ENCODE peak calls at places on chromosomes 7 and 10, in eight cellular contexts. S is T follicular helper cell, Y is Ammon's horn, O is HTR-8/SVneo, G is sigmoid colon, B is H9, X is NCI-H460, Z is dorsolateral prefrontal cortex. F is an unnamed sample.

GRCh38 chr7:18420758-18421157 is 74.8 kb upstream of the HDAC9 start:
- DNase-seq in Z (no peak), G (no peak), X (no peak), Y (no peak), O (no peak), S (no peak), B (no peak), F (no peak)

GRCh38 chr7:124688991-124689390 is 76.6 kb downstream of the GPR37 start:
- DNase-seq in O (no peak), Z (no peak), X (no peak), B (no peak), G (no peak), Y (no peak), S (no peak), F (no peak)

GRCh38 chr7:55436457-55436856 is 71.3 kb downstream of the LANCL2 start:
- DNase-seq in Y (no peak), S (no peak), O (no peak), Z (no peak), B (no peak), X (no peak), G (no peak), F (no peak)

GRCh38 chr10:69009360-69009759 is 20.8 kb downstream of the KIFBP start:
- DNase-seq in Z (no peak), B (no peak), O (no peak), S (no peak), G (no peak), Y (no peak), X (no peak), F (no peak)

GRCh38 chr10:93753621-93754250 is 4.0 kb upstream of the LGI1 start:
- DNase-seq in Y (no peak), O (no peak), Z (no peak), S (no peak), X (no peak), G (no peak), B (no peak), F (no peak)

GRCh38 chr7:128136215-128136597 is 104.9 kb upstream of the LEP start:
- DNase-seq in S (no peak), X (no peak), Z (no peak), Y (peak; percentile 8), G (no peak), B (peak; percentile 72), O (no peak), F (no peak)

GRCh38 chr7:106419455-106420182 is 134.8 kb upstream of the NAMPT start:
- DNase-seq in S (no peak), Y (no peak), G (no peak), O (no peak), Z (no peak), B (no peak), X (no peak), F (no peak)

GRCh38 chr10:43102063-43102828 is 25.4 kb downstream of the RET start:
- DNase-seq in X (no peak), B (no peak), O (no peak), G (no peak), Y (no peak), S (no peak), Z (no peak), F (no peak)

GRCh38 chr7:121436688-121437087 is 40.6 kb upstream of the FAM3C start:
- DNase-seq in Y (no peak), S (no peak), X (no peak), Z (no peak), B (peak; percentile 81), O (no peak), G (no peak), F (no peak)

GRCh38 chr7:105741993-105742392 is 134.4 kb downstream of the ATXN7L1 start:
- DNase-seq in Y (no peak), S (no peak), X (no peak), O (no peak), G (no peak), Z (no peak), B (no peak), F (no peak)

GRCh38 chr7:87110778-87111177 is 41.5 kb upstream of the DMTF1 start:
- DNase-seq in Z (no peak), Y (no peak), S (no peak), X (peak; percentile 7), O (no peak), G (no peak), B (no peak), F (no peak)

GRCh38 chr10:34505338-34505737 is 309.8 kb downstream of the PARD3 start:
- DNase-seq in Y (no peak), Z (no peak), X (no peak), B (no peak), O (no peak), S (no peak), G (no peak), F (no peak)

GRCh38 chr10:31419394-31420063 is 100.5 kb downstream of the ZEB1 start:
- DNase-seq in B (no peak), S (no peak), Y (peak; percentile 29), G (no peak), O (no peak), Z (no peak), X (no peak), F (no peak)

GRCh38 chr10:86663046-86663345 is 5.3 kb upstream of the LDB3 start:
- DNase-seq in B (peak; percentile 60), Z (no peak), S (no peak), Y (no peak), X (no peak), G (no peak), O (no peak), F (peak; percentile 71)

GRCh38 chr7:2037805-2038635 is 194.7 kb downstream of the MAD1L1 start:
- DNase-seq in O (no peak), X (no peak), Y (no peak), Z (no peak), S (no peak), G (peak; percentile 53), B (no peak), F (peak; percentile 51)

GRCh38 chr10:103140469-103140868 is 52.6 kb downstream of the NT5C2 start:
- DNase-seq in S (no peak), O (no peak), Z (no peak), X (no peak), Y (no peak), G (no peak), B (no peak), F (no peak)

GRCh38 chr7:22317632-22318031 is 39.3 kb downstream of the RAPGEF5 start:
- DNase-seq in S (no peak), G (no peak), Z (no peak), Y (no peak), O (no peak), B (no peak), X (no peak), F (no peak)

GRCh38 chr7:80263321-80263720 is 128.7 kb downstream of the GNAI1 start:
- DNase-seq in Z (no peak), X (no peak), O (no peak), B (no peak), G (no peak), S (no peak), Y (no peak), F (no peak)

GRCh38 chr7:217781-218180 is 25.4 kb downstream of the FAM20C start:
- DNase-seq in O (no peak), G (no peak), B (no peak), Y (no peak), S (no peak), Z (no peak), X (no peak), F (no peak)

GRCh38 chr7:152189026-152189425 is 163.6 kb downstream of the GALNT11 start:
- DNase-seq in O (no peak), S (no peak), B (no peak), G (no peak), Z (no peak), X (no peak), Y (no peak), F (no peak)